ENCODE peak calls at places on chromosomes 4 and X, in ten cellular contexts. Z, P, W, D, H, K, R, Q, G and S are unnamed samples.

GRCh38 chr4:86942185-86942666 is 7.4 kb downstream of the AFF1 start:
- DNase-seq in Z (no peak), P (no peak), W (no peak), D (peak; percentile 54), H (peak; percentile 46), K (peak; percentile 88), R (peak; percentile 43), Q (no peak), G (no peak), S (no peak)

GRCh38 chrX:9285342-9285771 is 179.5 kb upstream of the TBL1X start:
- DNase-seq in Z (no peak), P (no peak), W (no peak), D (peak; percentile 32), H (no peak), K (no peak), R (no peak), Q (no peak), G (no peak), S (no peak)

GRCh38 chr4:107037188-107037587 is 1.1 kb upstream of the DKK2 start:
- DNase-seq in Z (no peak), P (peak; percentile 74), W (peak; percentile 74), D (peak; percentile 4), H (no peak), K (peak; percentile 44), R (peak; percentile 23), Q (no peak), G (peak; percentile 83), S (no peak)

GRCh38 chrX:26822448-26822847 is 606.5 kb downstream of the MAGEB5 start:
- DNase-seq in Z (no peak), P (no peak), W (no peak), D (no peak), H (no peak), K (no peak), R (no peak), Q (no peak), G (peak; percentile 13), S (no peak)

GRCh38 chr4:70583952-70584834 is 7.9 kb upstream of the AMBN start:
- DNase-seq in Z (no peak), P (no peak), W (no peak), D (peak; percentile 100), H (no peak), K (no peak), R (no peak), Q (no peak), G (no peak), S (no peak)

GRCh38 chrX:10177620-10178019 is 20.8 kb downstream of the CLCN4 start:
- DNase-seq in Z (no peak), P (no peak), W (no peak), D (no peak), H (peak; percentile 90), K (no peak), R (no peak), Q (no peak), G (no peak), S (no peak)

GRCh38 chrX:10507181-10507580 is 113.2 kb downstream of the MID1 start:
- DNase-seq in Z (no peak), P (no peak), W (no peak), D (peak; percentile 36), H (no peak), K (no peak), R (peak; percentile 46), Q (no peak), G (no peak), S (no peak)

GRCh38 chr4:152536545-152537182 is 772 bp upstream of the FBXW7 start:
- DNase-seq in Z (peak; percentile 43), P (peak; percentile 52), W (no peak), D (peak; percentile 39), H (peak; percentile 55), K (peak; percentile 61), R (no peak), Q (peak; percentile 76), G (peak; percentile 56), S (no peak)

GRCh38 chr4:146243141-146243882 is 29.0 kb downstream of the REELD1 start:
- DNase-seq in Z (peak; percentile 16), P (no peak), W (no peak), D (peak; percentile 21), H (no peak), K (no peak), R (peak; percentile 40), Q (peak; percentile 10), G (peak; percentile 27), S (no peak)

GRCh38 chrX:155666741-155667140 is 54.0 kb upstream of the TMLHE start:
- DNase-seq in Z (no peak), P (no peak), W (no peak), D (no peak), H (no peak), K (no peak), R (no peak), Q (no peak), G (no peak), S (no peak)

GRCh38 chrX:38930474-38930873 is 129.2 kb downstream of the MID1IP1 start:
- DNase-seq in Z (no peak), P (no peak), W (no peak), D (no peak), H (no peak), K (no peak), R (no peak), Q (no peak), G (no peak), S (no peak)

GRCh38 chrX:38935561-38935960 is 134.3 kb downstream of the MID1IP1 start:
- DNase-seq in Z (no peak), P (no peak), W (no peak), D (no peak), H (no peak), K (no peak), R (no peak), Q (no peak), G (no peak), S (no peak)

GRCh38 chrX:38927592-38927991 is 126.3 kb downstream of the MID1IP1 start:
- DNase-seq in Z (no peak), P (no peak), W (no peak), D (no peak), H (no peak), K (no peak), R (no peak), Q (no peak), G (no peak), S (no peak)

DNA sequence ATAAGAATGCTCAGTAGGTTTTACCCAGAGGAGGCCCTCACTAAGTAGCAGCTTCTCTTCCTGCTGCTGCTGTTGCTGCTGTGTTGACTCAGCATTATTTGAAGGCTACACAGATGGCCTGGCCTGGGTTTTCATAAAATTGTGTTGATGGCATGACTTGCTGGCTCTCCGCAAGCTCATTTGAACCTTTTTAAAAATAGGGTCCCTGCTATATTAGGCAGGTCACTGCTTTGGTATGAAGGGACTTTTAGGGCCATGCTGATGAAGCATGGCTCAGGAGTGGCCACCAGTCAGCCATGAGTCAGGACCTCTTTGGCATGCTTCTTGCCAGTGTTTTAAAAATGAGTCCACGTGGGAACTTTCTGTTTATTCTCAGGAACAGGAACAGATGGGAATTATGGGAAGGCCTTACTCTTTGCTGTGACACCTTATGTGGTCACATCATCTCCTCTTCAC is 128.7 kb downstream of the MID1IP1 start:
- DNase-seq in Z (no peak), P (peak; percentile 5), W (no peak), D (peak; percentile 53), H (peak; percentile 63), K (peak; percentile 60), R (peak; percentile 6), Q (no peak), G (no peak), S (no peak)
- H3K27ac ChIP-seq in Z (peak overlapping the region; percentile 20), P (no peak overlapping the region), W (no peak overlapping the region), D (peak overlapping the region; percentile 50), H (peak overlapping the region; percentile 59), K (no peak overlapping the region), R (no peak overlapping the region), Q (no peak overlapping the region), G (no peak overlapping the region), S (no peak overlapping the region)

GRCh38 chr4:116362603-116363002 is 722.8 kb downstream of the TRAM1L1 start:
- DNase-seq in Z (no peak), P (no peak), W (no peak), D (no peak), H (no peak), K (no peak), R (no peak), Q (no peak), G (no peak), S (no peak)
- H3K4me3 ChIP-seq in Z (no peak overlapping the region), P (no peak overlapping the region), W (no peak overlapping the region), D (no peak overlapping the region), H (no peak overlapping the region), K (no peak overlapping the region), R (no peak overlapping the region), Q (no peak overlapping the region), G (no peak overlapping the region), S (no peak overlapping the region)

GRCh38 chr4:17584502-17585213 is 7.7 kb downstream of the LAP3 start:
- DNase-seq in Z (no peak), P (no peak), W (no peak), D (no peak), H (no peak), K (no peak), R (no peak), Q (no peak), G (no peak), S (no peak)

GRCh38 chr4:17589355-17589754 is 12.4 kb downstream of the LAP3 start:
- DNase-seq in Z (no peak), P (no peak), W (no peak), D (no peak), H (no peak), K (no peak), R (no peak), Q (no peak), G (no peak), S (no peak)

GRCh38 chr4:17583944-17584343 is 6.9 kb downstream of the LAP3 start:
- DNase-seq in Z (no peak), P (no peak), W (no peak), D (no peak), H (no peak), K (no peak), R (no peak), Q (no peak), G (no peak), S (no peak)

DNA sequence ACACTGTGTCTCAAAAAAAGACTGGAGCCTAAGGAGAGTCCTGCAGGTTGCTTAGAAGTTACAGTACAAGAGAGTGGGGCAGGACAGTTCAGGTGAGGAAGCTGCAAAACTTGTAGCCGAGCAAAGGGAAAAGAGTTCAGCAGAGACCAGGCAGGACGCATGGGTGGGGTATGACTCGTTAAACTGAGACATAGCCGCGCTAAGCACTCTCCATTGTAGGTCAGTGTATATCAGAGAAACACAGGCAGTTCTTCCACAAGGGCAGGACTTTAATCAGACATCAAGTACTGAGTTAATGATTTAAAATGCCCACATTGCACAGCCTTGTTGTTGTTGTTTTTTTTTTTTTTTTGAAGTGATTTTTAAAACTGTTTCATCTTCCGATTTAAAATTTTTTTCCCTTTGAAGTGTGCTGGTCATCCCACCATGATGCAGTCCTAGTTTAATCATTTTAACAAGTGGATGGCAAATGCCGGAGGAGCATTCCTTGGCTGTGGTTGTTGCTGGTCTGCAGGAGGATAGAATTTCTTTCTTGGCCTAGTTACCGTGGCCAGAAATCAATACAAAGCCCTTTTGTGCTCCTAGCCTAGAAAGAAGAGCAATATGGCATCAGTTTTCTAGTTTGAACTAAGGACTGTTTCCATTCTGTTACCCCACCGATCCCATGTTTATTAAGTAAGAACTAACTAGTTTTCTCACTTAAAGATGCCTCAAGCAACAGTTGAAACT is 10.3 kb downstream of the LAP3 start:
- DNase-seq in Z (no peak), P (no peak), W (no peak), D (no peak), H (no peak), K (no peak), R (no peak), Q (no peak), G (no peak), S (no peak)
- H3K36me3 ChIP-seq in Z (peaks cover 100% of the 10 kb centered on the region), P (peaks cover 66% of the 10 kb centered on the region), W (peaks cover 91% of the 10 kb centered on the region), D (peaks cover 8% of the 10 kb centered on the region), H (peaks cover 9% of the 10 kb centered on the region), K (peaks cover 96% of the 10 kb centered on the region), R (peaks cover 5% of the 10 kb centered on the region), Q (peaks cover 100% of the 10 kb centered on the region), G (peaks cover 9% of the 10 kb centered on the region), S (peaks cover 41% of the 10 kb centered on the region)

GRCh38 chrX:48482526-48482925 is 6.5 kb downstream of the FTSJ1 start:
- DNase-seq in Z (no peak), P (no peak), W (no peak), D (no peak), H (no peak), K (no peak), R (no peak), Q (no peak), G (no peak), S (no peak)
- H3K27ac ChIP-seq in Z (no peak overlapping the region), P (no peak overlapping the region), W (no peak overlapping the region), D (peak overlapping the region; percentile 51), H (no peak overlapping the region), K (no peak overlapping the region), R (no peak overlapping the region), Q (no peak overlapping the region), G (no peak overlapping the region), S (no peak overlapping the region)